ENCODE peak calls at places on chromosome 7, in five cellular contexts. W, E, O, D and X are unnamed samples.

GRCh38 chr7:124896001-124896400 is 33.6 kb downstream of the POT1 start:
- DNase-seq in W (no peak), E (no peak), O (no peak), D (no peak), X (no peak)

GRCh38 chr7:85602196-85602595 is 415.3 kb upstream of the SEMA3D start:
- DNase-seq in W (no peak), E (no peak), O (no peak), D (no peak), X (no peak)

GRCh38 chr7:47516985-47517590 is 64.8 kb downstream of the TNS3 start:
- DNase-seq in W (no peak), E (no peak), O (no peak), D (peak; percentile 94), X (no peak)

GRCh38 chr7:141567465-141567864 is 16.3 kb downstream of the AGK start:
- DNase-seq in W (no peak), E (no peak), O (no peak), D (no peak), X (no peak)

GRCh38 chr7:1234794-1235500 is 2.3 kb downstream of the UNCX start:
- DNase-seq in W (no peak), E (no peak), O (no peak), D (no peak), X (no peak)

GRCh38 chr7:72286486-72286885 is 125.7 kb downstream of the CALN1 start:
- DNase-seq in W (no peak), E (no peak), O (no peak), D (no peak), X (no peak)

GRCh38 chr7:36473454-36474282 is 84.0 kb downstream of the ANLN start:
- DNase-seq in W (peak; percentile 31), E (no peak), O (peak; percentile 54), D (peak; percentile 42), X (no peak)

GRCh38 chr7:2729893-2730716 is 42.1 kb downstream of the AMZ1 start:
- DNase-seq in W (peak; percentile 42), E (peak; percentile 48), O (no peak), D (no peak), X (no peak)

GRCh38 chr7:50140688-50141087 is 47.6 kb upstream of the ZPBP start:
- DNase-seq in W (no peak), E (no peak), O (no peak), D (no peak), X (no peak)

GRCh38 chr7:102981451-102981850 is 68.7 kb downstream of the LRRC17 start:
- DNase-seq in W (no peak), E (no peak), O (no peak), D (no peak), X (no peak)

GRCh38 chr7:2530076-2530967 is 10.7 kb downstream of the LFNG start:
- DNase-seq in W (no peak), E (peak; percentile 46), O (peak; percentile 21), D (peak; percentile 51), X (no peak)

GRCh38 chr7:55534916-55535636 is 37.2 kb downstream of the VOPP1 start:
- DNase-seq in W (no peak), E (no peak), O (no peak), D (no peak), X (no peak)

GRCh38 chr7:106870983-106871410 is 5.9 kb downstream of the PIK3CG start:
- DNase-seq in W (no peak), E (no peak), O (peak; percentile 12), D (no peak), X (no peak)

GRCh38 chr7:114931656-114932011 is 9.7 kb downstream of the MDFIC start:
- DNase-seq in W (no peak), E (no peak), O (no peak), D (no peak), X (no peak)

GRCh38 chr7:140656548-140657515 is 15.9 kb upstream of the ADCK2 start:
- DNase-seq in W (peak; percentile 37), E (no peak), O (peak; percentile 37), D (peak; percentile 18), X (no peak)

GRCh38 chr7:1948887-1949680 is 279.0 kb downstream of the ELFN1 start:
- DNase-seq in W (no peak), E (peak; percentile 5), O (no peak), D (no peak), X (no peak)

GRCh38 chr7:24432677-24433076 is 140.6 kb upstream of the PALS2 start:
- DNase-seq in W (no peak), E (no peak), O (no peak), D (no peak), X (no peak)

GRCh38 chr7:20578257-20578771 is 37.2 kb upstream of the ABCB5 start:
- DNase-seq in W (no peak), E (no peak), O (no peak), D (no peak), X (no peak)

GRCh38 chr7:82838314-82838713 is 324.4 kb downstream of the PCLO start:
- DNase-seq in W (no peak), E (no peak), O (no peak), D (no peak), X (no peak)

GRCh38 chr7:20307901-20308300 is 22.8 kb upstream of the ITGB8 start:
- DNase-seq in W (peak; percentile 1), E (no peak), O (no peak), D (peak; percentile 69), X (no peak)

GRCh38 chr7:93757421-93757820 is 133.1 kb downstream of the TFPI2 start:
- DNase-seq in W (no peak), E (no peak), O (no peak), D (no peak), X (no peak)

GRCh38 chr7:97735075-97735474 is 3.2 kb downstream of the TAC1 start:
- DNase-seq in W (no peak), E (no peak), O (no peak), D (no peak), X (no peak)

GRCh38 chr7:118239014-118239413 is 14.5 kb downstream of the ANKRD7 start:
- DNase-seq in W (no peak), E (no peak), O (no peak), D (no peak), X (no peak)

GRCh38 chr7:100887186-100887954 is 2.1 kb downstream of the UFSP1 start:
- DNase-seq in W (no peak), E (no peak), O (peak; percentile 50), D (no peak), X (no peak)

GRCh38 chr7:27088002-27088931 is 7.5 kb downstream of the HOXA1 start:
- DNase-seq in W (no peak), E (no peak), O (no peak), D (no peak), X (no peak)

GRCh38 chr7:64877714-64878610 is 25.1 kb upstream of the ZNF273 start:
- DNase-seq in W (no peak), E (no peak), O (no peak), D (no peak), X (peak; percentile 23)

GRCh38 chr7:95777266-95777665 is 4.9 kb downstream of the DYNC1I1 start:
- DNase-seq in W (no peak), E (no peak), O (no peak), D (no peak), X (no peak)

GRCh38 chr7:24401628-24402593 is 117.9 kb downstream of the NPY start:
- DNase-seq in W (no peak), E (no peak), O (peak; percentile 3), D (peak; percentile 41), X (no peak)

GRCh38 chr7:158549176-158549833 is 38.3 kb downstream of the PTPRN2 start:
- DNase-seq in W (no peak), E (peak; percentile 31), O (no peak), D (no peak), X (no peak)

GRCh38 chr7:27192546-27193334 is 7.2 kb downstream of the HOXA13 start:
- DNase-seq in W (no peak), E (no peak), O (no peak), D (no peak), X (no peak)

GRCh38 chr7:98511175-98511574 is 105.9 kb upstream of the NPTX2 start:
- DNase-seq in W (no peak), E (no peak), O (no peak), D (no peak), X (no peak)

GRCh38 chr7:12323415-12323814 is 80.2 kb downstream of the VWDE start:
- DNase-seq in W (no peak), E (no peak), O (no peak), D (no peak), X (no peak)

GRCh38 chr7:921581-922333 is 32.7 kb downstream of the ADAP1 start:
- DNase-seq in W (no peak), E (peak; percentile 14), O (no peak), D (no peak), X (no peak)

GRCh38 chr7:151404216-151405011 is 5.4 kb downstream of the WDR86 start:
- DNase-seq in W (no peak), E (no peak), O (no peak), D (no peak), X (peak; percentile 68)

GRCh38 chr7:32204361-32205018 is 134.3 kb upstream of the PDE1C start:
- DNase-seq in W (peak; percentile 86), E (peak; percentile 38), O (peak; percentile 49), D (peak; percentile 90), X (peak; percentile 83)

GRCh38 chr7:29471444-29472138 is 92.0 kb upstream of the PRR15 start:
- DNase-seq in W (no peak), E (no peak), O (no peak), D (no peak), X (no peak)

GRCh38 chr7:81690688-81691087 is 79.2 kb downstream of the HGF start:
- DNase-seq in W (no peak), E (no peak), O (no peak), D (no peak), X (no peak)

GRCh38 chr7:73618538-73618937 is 5.8 kb downstream of the MLXIPL start:
- DNase-seq in W (no peak), E (no peak), O (no peak), D (no peak), X (no peak)

GRCh38 chr7:3280445-3280844 is 20.6 kb upstream of the SDK1 start:
- DNase-seq in W (no peak), E (no peak), O (no peak), D (no peak), X (no peak)